ENCODE peak calls at places on chromosomes 11 and 22, in five cellular contexts. I, W, G, Z and M are unnamed samples.

GRCh38 chr11:111923951-111924350 is 5.2 kb downstream of the C11orf52 start:
- DNase-seq in G (no peak), W (no peak), I (no peak), Z (no peak), M (peak)

GRCh38 chr22:35740616-35741015 is 22.9 kb downstream of the APOL5 start:
- DNase-seq in G (no peak), W (no peak), I (no peak), Z (no peak), M (no peak)

GRCh38 chr11:14361951-14362350 is 3.0 kb upstream of the RRAS2 start:
- DNase-seq in W (no peak), I (no peak), G (no peak), Z (no peak), M (no peak)

GRCh38 chr22:38953577-38954413 is 3.6 kb upstream of the APOBEC3A start:
- DNase-seq in W (no peak), I (no peak), Z (no peak), G (no peak), M (no peak)

GRCh38 chr11:126339866-126340434 is 15.5 kb upstream of the ST3GAL4 start:
- DNase-seq in W (no peak), Z (peak), G (no peak), I (no peak), M (no peak)

GRCh38 chr22:41868556-41868955 is 35.7 kb downstream of the SREBF2 start:
- DNase-seq in Z (no peak), W (no peak), I (no peak), G (no peak), M (no peak)

GRCh38 chr22:46775364-46775758 is 12.9 kb downstream of the TBC1D22A start:
- DNase-seq in I (peak), G (no peak), W (no peak), Z (no peak), M (no peak)

GRCh38 chr11:125514336-125515101 is 18.5 kb upstream of the FEZ1 start:
- DNase-seq in Z (peak), I (peak), W (no peak), G (peak), M (no peak)

GRCh38 chr11:3686751-3687150 is 15.6 kb upstream of the CHRNA10 start:
- DNase-seq in I (no peak), G (no peak), W (no peak), Z (no peak), M (no peak)

GRCh38 chr11:76566811-76567210 is 103.7 kb downstream of the LRRC32 start:
- DNase-seq in Z (no peak), G (no peak), W (no peak), I (no peak), M (no peak)

GRCh38 chr11:103257360-103257759 is 148.1 kb downstream of the DYNC2H1 start:
- DNase-seq in Z (peak), W (no peak), I (peak), G (no peak), M (peak)

GRCh38 chr22:39351689-39352214 is 2.0 kb downstream of the SYNGR1 start:
- DNase-seq in Z (no peak), G (no peak), I (peak), W (no peak), M (peak)

GRCh38 chr11:1889941-1890855 is 1.5 kb downstream of the PRR33 start:
- DNase-seq in G (no peak), W (no peak), I (no peak), Z (no peak), M (no peak)

DNA sequence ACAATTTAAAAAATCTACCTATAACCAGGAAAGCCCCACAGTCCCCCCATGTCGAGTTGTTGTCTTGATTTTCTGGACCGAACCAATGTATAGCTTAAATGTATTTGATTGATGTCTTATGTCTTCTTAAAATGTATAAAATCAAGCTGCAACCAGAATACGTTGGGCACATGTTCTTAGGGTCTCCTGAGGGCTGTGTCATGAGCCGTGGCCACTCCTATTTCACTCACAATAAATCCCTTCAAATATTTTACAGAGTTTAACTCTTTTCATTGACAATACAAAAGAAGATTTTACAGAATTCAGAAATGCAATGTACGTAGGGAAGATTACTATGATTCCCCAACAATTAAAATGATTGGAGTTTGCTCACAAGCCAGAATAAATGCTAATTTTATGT is 428.7 kb upstream of the RAG2 start:
- DNase-seq in G (no peak), Z (no peak), I (no peak), W (no peak), M (no peak)
- H3K4me3 ChIP-seq in G (no peak), Z (no peak), I (no peak), W (no peak), M (no peak)

GRCh38 chr22:28977050-28977449 is 84.6 kb downstream of the C22orf31 start:
- DNase-seq in G (no peak), I (no peak), Z (no peak), W (no peak), M (no peak)
- H3K4me3 ChIP-seq in G (no peak), I (no peak), Z (peak), W (no peak), M (no peak)

DNA sequence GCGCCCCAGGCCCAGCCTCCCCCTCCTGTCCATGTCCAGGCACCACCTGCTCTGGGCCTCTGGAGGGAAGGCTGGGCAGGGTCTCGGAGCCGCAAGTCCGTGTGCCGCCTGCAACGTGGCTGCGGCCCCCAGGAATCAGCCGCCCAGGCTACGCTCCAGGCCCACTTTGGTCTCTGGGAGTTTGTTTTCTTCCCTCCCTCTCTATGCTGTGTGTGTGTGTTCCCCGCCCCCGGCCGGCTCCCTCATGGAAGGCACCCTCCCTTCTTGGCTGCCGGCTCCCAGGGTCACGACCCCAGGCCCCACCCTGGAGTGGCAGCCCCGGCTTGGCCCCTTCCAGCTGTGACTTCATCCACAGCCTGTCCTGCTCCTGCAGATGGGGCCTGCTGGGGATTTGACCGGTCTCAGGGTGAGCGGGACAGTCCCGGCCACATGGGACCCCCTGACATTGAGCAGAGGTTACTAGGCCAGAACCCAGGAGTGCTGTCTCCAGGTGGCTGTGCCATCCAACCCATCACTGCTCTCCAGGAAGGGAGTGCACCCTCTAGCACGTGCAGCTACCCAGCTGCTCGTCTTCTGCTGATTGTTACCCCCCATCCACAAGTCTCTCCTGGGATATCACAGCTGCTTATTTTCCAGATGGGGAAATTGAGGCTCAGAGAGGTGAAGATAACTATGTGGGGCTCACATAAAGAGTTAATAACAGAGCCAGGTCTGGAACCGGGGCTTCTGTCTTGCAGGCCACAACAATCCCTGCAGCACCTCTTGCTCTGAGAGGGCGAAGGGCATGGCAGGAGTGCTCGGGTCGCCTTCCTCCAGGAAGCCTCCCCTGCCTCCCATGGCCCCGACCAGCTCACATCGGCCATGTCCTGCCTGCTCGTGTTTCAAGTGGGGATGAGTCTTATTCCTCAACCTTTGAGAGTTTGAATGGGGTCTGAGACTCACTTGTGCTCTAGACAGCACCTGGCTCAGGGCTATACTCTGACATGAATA is 2.8 kb upstream of the LIF start:
- DNase-seq in W (no peak), I (no peak), G (no peak), Z (peak), M (no peak)
- H3K4me3 ChIP-seq in W (no peak), I (no peak), G (no peak), Z (no peak), M (no peak)

GRCh38 chr22:17198188-17199130 is 20.8 kb downstream of the ADA2 start:
- DNase-seq in I (peak), G (no peak), W (no peak), Z (no peak), M (peak)
- H3K4me3 ChIP-seq in I (no peak), G (no peak), W (no peak), Z (peak), M (peak)

DNA sequence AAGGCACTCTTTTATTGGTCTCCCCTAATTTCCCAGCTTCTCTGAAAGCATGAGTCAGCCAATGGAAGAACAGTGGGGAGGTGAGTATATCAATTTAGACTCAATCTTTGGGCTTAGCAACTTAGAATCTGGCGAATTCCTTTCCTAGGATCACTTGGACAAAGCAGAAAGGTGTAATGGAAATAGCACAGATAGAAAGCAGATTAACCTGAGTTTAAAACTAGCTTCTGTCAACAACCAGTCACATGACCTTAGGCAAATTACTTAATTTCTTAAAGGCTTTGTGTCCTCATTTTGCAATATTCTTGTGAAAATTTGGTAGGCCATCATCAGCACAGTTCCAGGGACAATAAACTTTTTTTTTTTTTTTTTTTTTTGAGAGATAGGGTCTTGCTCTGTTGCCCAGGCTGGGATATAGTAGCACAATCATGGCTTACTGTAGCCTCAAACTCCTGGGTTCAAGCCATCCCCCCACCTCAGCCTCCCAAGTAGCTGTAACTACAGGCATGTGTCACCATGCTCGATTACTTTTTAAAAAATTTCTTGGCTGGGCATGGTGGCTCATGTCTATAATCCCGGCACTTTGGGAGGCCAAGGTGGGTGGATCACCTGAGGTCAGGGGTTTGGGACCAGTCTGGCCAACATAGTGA is 40.8 kb upstream of the PCF11 start:
- DNase-seq in G (no peak), Z (no peak), I (no peak), W (no peak), M (no peak)
- H3K4me3 ChIP-seq in G (peak), Z (no peak), I (no peak), W (no peak), M (no peak)